ENCODE peak calls at places on chromosomes 2 and 18, in four cellular contexts. G, M, N and C are unnamed samples.

GRCh38 chr2:74982581-74982980 is 24.1 kb downstream of the POLE4 start:
- DNase-seq in G (no peak), M (peak), N (no peak), C (no peak)

GRCh38 chr2:142128105-142128504 is 2.7 kb downstream of the LRP1B start:
- DNase-seq in G (no peak), M (no peak), N (no peak), C (no peak)

GRCh38 chr2:74481961-74482800 is 617 bp downstream of the CCDC142 start:
- DNase-seq in G (no peak), M (no peak), N (no peak), C (no peak)

GRCh38 chr2:46878886-46879285 is 36.7 kb downstream of the MCFD2 start:
- DNase-seq in G (no peak), M (no peak), N (no peak), C (no peak)

GRCh38 chr2:156339110-156339847 is 6.8 kb upstream of the NR4A2 start:
- DNase-seq in G (no peak), M (no peak), N (no peak), C (no peak)

GRCh38 chr2:55961318-55961911 is 37.8 kb upstream of the EFEMP1 start:
- DNase-seq in G (peak), M (peak), N (peak), C (no peak)

GRCh38 chr2:9909106-9909505 is 42.4 kb upstream of the GRHL1 start:
- DNase-seq in G (peak), M (peak), N (no peak), C (no peak)

GRCh38 chr2:189639003-189639609 is 22.2 kb upstream of the ASNSD1 start:
- DNase-seq in G (no peak), M (no peak), N (no peak), C (no peak)

GRCh38 chr18:370753-371615 is 103.1 kb upstream of the THOC1 start:
- DNase-seq in G (no peak), M (no peak), N (no peak), C (no peak)

GRCh38 chr2:134107402-134107801 is 146.5 kb upstream of the MGAT5 start:
- DNase-seq in G (no peak), M (no peak), N (no peak), C (no peak)

GRCh38 chr2:109069430-109070194 is 59.4 kb upstream of the SH3RF3 start:
- DNase-seq in G (no peak), M (no peak), N (no peak), C (no peak)

GRCh38 chr2:191479680-191480023 is 198.3 kb upstream of the NABP1 start:
- DNase-seq in G (no peak), M (no peak), N (no peak), C (no peak)

GRCh38 chr2:190318931-190319556 is 582 bp downstream of the HIBCH start:
- DNase-seq in G (no peak), M (peak), N (no peak), C (no peak)

GRCh38 chr2:168210898-168211570 is 36.4 kb downstream of the STK39 start:
- DNase-seq in G (peak), M (peak), N (peak), C (peak)

DNA sequence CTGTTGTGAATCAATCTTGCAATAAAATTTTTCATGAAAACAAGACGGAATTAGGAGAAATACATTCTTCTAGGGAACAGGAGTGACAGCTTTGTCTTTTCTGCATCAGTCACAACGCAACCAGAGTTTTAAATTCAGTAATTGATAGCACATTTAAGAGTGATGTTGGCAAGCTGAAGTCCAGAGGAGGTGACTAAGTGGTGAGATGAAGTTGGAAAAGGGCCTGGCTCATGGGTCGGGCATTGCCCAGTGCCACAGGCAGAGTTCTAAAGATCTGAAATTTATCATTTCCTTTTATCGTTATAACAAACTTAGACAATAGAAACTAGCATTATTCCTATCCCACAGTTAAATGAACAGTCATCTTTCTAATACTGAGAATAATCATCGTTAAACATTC is 764.6 kb upstream of the ZEB2 start:
- DNase-seq in G (peak), M (no peak), N (no peak), C (no peak)
- H3K4me3 ChIP-seq in G (no peak), M (no peak), N (no peak), C (no peak)

GRCh38 chr2:158969717-158970521 is 1.5 kb downstream of the TANC1 start:
- DNase-seq in G (no peak), M (no peak), N (no peak), C (no peak)

GRCh38 chr2:158973111-158973510 is 4.7 kb downstream of the TANC1 start:
- DNase-seq in G (no peak), M (no peak), N (no peak), C (no peak)

GRCh38 chr2:158968396-158969161 is at the start of gene TANC1:
- DNase-seq in G (peak), M (peak), N (peak), C (peak)

GRCh38 chr2:158969162-158969716 is 799 bp downstream of the TANC1 start:
- DNase-seq in G (no peak), M (no peak), N (no peak), C (no peak)

DNA sequence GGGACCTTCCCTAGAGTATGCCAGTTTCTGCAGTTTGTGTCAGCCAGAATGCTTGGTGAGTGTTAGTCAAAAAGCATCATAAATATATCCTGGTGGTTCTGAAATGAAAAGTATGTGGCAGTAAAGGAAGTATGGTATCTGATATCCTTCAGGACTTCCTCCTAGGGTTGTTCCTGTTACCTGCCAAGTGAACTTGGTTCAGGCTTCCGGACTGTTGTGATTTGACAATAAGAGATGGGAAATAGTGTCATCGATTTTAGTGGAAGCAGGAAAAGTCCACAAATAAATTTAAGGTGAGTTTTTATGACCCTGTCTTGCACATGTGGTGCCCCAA is 2.0 kb downstream of the TANC1 start:
- DNase-seq in G (no peak), M (no peak), N (no peak), C (no peak)
- H3K4me3 ChIP-seq in G (peak), M (peak), N (peak), C (peak)

DNA sequence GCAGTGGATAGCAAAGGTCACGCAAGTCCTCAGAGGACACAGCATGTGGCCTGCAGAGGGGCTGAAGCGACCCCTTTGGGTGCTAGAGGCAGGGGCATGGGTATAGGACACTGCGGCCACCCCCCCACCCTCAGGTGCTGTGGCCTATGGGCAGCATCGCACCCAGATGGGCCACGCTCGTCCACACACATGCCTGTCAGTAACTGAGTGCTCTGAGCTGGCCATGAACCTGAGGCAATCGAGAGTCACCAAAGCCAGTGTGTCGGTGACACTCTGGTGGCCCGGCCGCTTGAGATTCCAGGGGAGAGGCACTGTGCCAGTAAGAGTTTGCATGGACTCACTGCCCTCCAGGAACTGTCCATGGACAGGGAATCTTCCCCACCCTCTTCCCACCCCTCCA is 22.7 kb upstream of the PTPN2 start:
- DNase-seq in G (no peak), M (no peak), N (no peak), C (no peak)
- H3K4me3 ChIP-seq in G (no peak), M (no peak), N (no peak), C (no peak)

DNA sequence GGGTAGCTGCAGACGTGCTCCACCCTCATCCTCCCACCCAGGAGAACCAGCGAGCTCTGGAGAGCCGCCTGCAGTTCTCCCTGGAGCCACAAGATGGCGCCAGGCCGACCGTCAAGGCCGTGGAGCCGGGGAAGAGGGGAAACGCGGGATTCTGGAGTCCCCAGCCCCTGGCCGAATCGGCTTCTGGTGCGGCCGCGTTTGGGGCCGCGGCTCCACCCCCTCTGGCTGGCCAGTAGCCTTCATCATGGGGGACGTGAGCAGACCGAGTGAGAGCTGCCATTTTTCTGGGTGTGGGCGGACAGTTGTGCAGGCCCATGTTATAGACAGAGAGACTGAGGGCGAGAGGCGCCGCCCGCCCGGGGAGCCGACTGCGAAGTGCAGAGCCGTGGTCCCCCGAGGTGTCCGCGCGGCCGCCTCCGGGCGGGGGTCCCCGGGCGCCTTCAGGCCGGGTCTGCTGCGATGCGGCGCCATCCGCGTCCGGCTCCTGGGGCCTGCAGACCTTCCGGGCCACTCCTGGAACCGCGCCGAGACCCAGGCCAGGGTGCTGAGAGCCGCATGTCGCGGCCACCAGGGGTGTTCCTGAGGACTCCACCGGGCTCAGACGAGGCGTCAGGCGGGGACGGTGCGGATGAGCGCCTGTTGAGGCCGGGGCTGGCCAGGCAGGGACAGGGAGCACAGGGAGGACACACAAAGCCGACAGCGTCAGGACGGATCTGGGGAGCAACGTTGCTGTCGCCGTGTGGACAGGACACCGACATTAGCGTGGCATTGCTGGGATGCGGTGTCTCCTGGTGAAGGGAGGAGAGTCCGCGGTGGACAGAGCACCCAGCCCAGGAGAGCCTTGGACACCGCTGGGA is 418.2 kb upstream of the HS6ST1 start:
- DNase-seq in G (no peak), M (peak), N (peak), C (no peak)
- H3K4me3 ChIP-seq in G (peak), M (peak), N (peak), C (peak)

DNA sequence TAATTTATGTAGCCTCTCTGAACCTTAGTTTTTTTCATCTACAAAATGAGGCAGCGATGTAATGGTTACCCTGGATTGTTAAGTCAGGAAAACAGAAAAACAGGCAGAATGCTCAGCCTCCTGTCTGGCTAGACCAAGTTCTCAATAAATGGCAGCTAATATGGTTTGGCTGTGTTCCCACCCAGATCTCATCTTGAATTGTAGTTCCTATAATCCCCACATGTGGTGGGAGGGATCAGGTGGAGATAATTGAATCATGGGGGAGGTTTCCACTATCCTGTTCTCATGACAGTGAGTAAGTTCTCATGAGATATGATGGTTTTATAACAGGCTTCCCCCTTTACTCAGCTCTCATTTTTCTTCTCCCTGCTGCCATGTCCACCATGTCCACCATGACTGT is 220.0 kb downstream of the CMPK2 start:
- DNase-seq in G (no peak), M (no peak), N (no peak), C (no peak)
- H3K4me3 ChIP-seq in G (no peak), M (no peak), N (no peak), C (no peak)